ENCODE peak calls at places on chromosomes 12 and 14, in eight cellular contexts. S, P, W, M, E, H, O and X are unnamed samples.

GRCh38 chr12:82857276-82857675 is 170.6 kb downstream of the TMTC2 start:
- DNase-seq in E (no peak), S (no peak), P (no peak), O (no peak), W (no peak), H (no peak), M (peak; percentile 4), X (no peak)

GRCh38 chr12:13250416-13250815 is 53.9 kb downstream of the EMP1 start:
- DNase-seq in P (no peak), O (no peak), E (no peak), H (no peak), W (no peak), S (no peak), M (no peak), X (peak; percentile 67)

GRCh38 chr12:80936353-80936641 is 1.4 kb downstream of the LIN7A start:
- DNase-seq in W (no peak), P (peak; percentile 79), M (peak; percentile 52), H (no peak), O (no peak), E (peak; percentile 50), S (no peak), X (no peak)

GRCh38 chr12:823043-823698 is 70.8 kb downstream of the WNK1 start:
- DNase-seq in W (no peak), E (no peak), H (no peak), S (no peak), P (no peak), M (no peak), O (no peak), X (no peak)

GRCh38 chr14:89368490-89369477 is 48.2 kb downstream of the FOXN3 start:
- DNase-seq in O (no peak), H (no peak), W (no peak), S (no peak), M (no peak), P (no peak), E (no peak), X (no peak)

GRCh38 chr12:34119366-34119765 is 97.1 kb downstream of the ALG10 start:
- DNase-seq in O (peak; percentile 5), H (no peak), S (no peak), E (no peak), M (no peak), P (no peak), W (no peak), X (no peak)

GRCh38 chr14:72880164-72880563 is 13.7 kb downstream of the DPF3 start:
- DNase-seq in O (no peak), P (no peak), S (no peak), E (no peak), M (no peak), W (no peak), H (no peak), X (no peak)

GRCh38 chr12:12380949-12381593 is 24.2 kb downstream of the BORCS5 start:
- DNase-seq in E (no peak), O (no peak), M (no peak), S (no peak), W (no peak), H (no peak), P (no peak), X (no peak)

GRCh38 chr12:57631566-57632368 is 1.2 kb downstream of the B4GALNT1 start:
- DNase-seq in H (no peak), P (peak; percentile 20), O (no peak), W (no peak), S (no peak), M (no peak), E (no peak), X (no peak)

GRCh38 chr12:94151577-94151976 is 3.2 kb downstream of the PLXNC1 start:
- DNase-seq in P (peak; percentile 76), S (no peak), O (no peak), H (no peak), E (no peak), W (no peak), M (no peak), X (no peak)

GRCh38 chr12:22729898-22730443 is 105.0 kb downstream of the ETNK1 start:
- DNase-seq in W (no peak), O (no peak), H (no peak), P (no peak), M (no peak), S (no peak), E (no peak), X (peak; percentile 93)

GRCh38 chr14:94164685-94165431 is 9.3 kb upstream of the PPP4R4 start:
- DNase-seq in H (no peak), P (no peak), O (no peak), E (no peak), S (no peak), W (no peak), M (peak; percentile 34), X (no peak)

GRCh38 chr14:105491366-105492006 is 440 bp downstream of the TEDC1 start:
- DNase-seq in P (peak; percentile 51), M (peak; percentile 90), S (peak; percentile 93), E (peak; percentile 76), O (no peak), H (peak; percentile 16), W (peak; percentile 93), X (peak; percentile 68)

GRCh38 chr12:109714141-109714912 is 702 bp downstream of the FAM222A start:
- DNase-seq in S (peak; percentile 87), P (peak; percentile 54), H (no peak), M (peak; percentile 83), O (no peak), W (peak; percentile 4), E (peak; percentile 79), X (no peak)

GRCh38 chr12:65232490-65233077 is 45.9 kb upstream of the MSRB3 start:
- DNase-seq in W (no peak), O (no peak), E (no peak), S (no peak), M (no peak), P (peak; percentile 5), H (no peak), X (peak; percentile 48)

GRCh38 chr14:59761851-59762250 is 108.7 kb downstream of the RTN1 start:
- DNase-seq in W (no peak), P (no peak), S (no peak), M (no peak), H (no peak), E (no peak), O (no peak), X (no peak)

GRCh38 chr14:31263485-31264133 is 56.0 kb upstream of the HECTD1 start:
- DNase-seq in O (peak; percentile 88), M (no peak), H (peak; percentile 90), P (no peak), E (peak; percentile 59), W (no peak), S (peak; percentile 80), X (peak; percentile 100)

GRCh38 chr12:132216354-132216987 is 72.2 kb downstream of the NOC4L start:
- DNase-seq in H (no peak), O (no peak), W (no peak), P (no peak), M (no peak), E (no peak), S (no peak), X (no peak)

GRCh38 chr14:54105898-54106297 is 149.3 kb upstream of the BMP4 start:
- DNase-seq in S (no peak), E (no peak), H (no peak), O (no peak), M (no peak), P (no peak), W (no peak), X (no peak)

GRCh38 chr12:93502802-93503623 is 35.7 kb downstream of the MRPL42 start:
- DNase-seq in H (no peak), M (peak; percentile 51), S (no peak), E (peak; percentile 58), P (peak; percentile 46), O (peak; percentile 27), W (peak; percentile 16), X (peak; percentile 55)

GRCh38 chr14:95784137-95784536 is 70.2 kb upstream of the TCL1A start:
- DNase-seq in P (no peak), E (no peak), H (no peak), O (no peak), S (no peak), M (peak; percentile 66), W (no peak), X (peak; percentile 25)

GRCh38 chr12:5123921-5124320 is 80.2 kb downstream of the KCNA5 start:
- DNase-seq in W (no peak), H (no peak), P (no peak), S (no peak), E (no peak), O (no peak), M (no peak), X (no peak)

GRCh38 chr12:39368096-39368495 is 74.8 kb downstream of the KIF21A start:
- DNase-seq in E (no peak), M (no peak), S (no peak), P (no peak), H (no peak), W (no peak), O (no peak), X (peak; percentile 38)

GRCh38 chr12:12835378-12836145 is 22.4 kb downstream of the DDX47 start:
- DNase-seq in P (no peak), E (no peak), W (no peak), S (no peak), M (no peak), H (no peak), O (no peak), X (no peak)